ENCODE peak calls at places on chromosomes 1 and 21, in ten cellular contexts. X is endodermal cell, J is astrocyte, M is esophagus squamous epithelium, K is adipocyte, Z is HFF-Myc, I is right cardiac atrium, S is cardiac fibroblast, T is PC-3, H is OCI-LY7. O is an unnamed sample.

GRCh38 chr21:38259665-38260064 is 2.9 kb downstream of the KCNJ15 start:
- DNase-seq in X (no peak), J (no peak), M (no peak), K (no peak), Z (no peak), I (no peak), S (no peak), T (no peak), H (no peak), O (no peak)

GRCh38 chr1:236421022-236421421 is 26.9 kb downstream of the EDARADD start:
- DNase-seq in X (no peak), J (no peak), M (no peak), K (no peak), Z (peak), I (no peak), S (no peak), T (peak), H (no peak), O (no peak)

GRCh38 chr1:22971161-22972062 is 1.3 kb downstream of the LACTBL1 start:
- DNase-seq in X (peak), J (peak), M (no peak), K (peak), Z (no peak), I (no peak), S (peak), T (peak), H (no peak), O (no peak)

GRCh38 chr1:153883223-153883622 is 39.5 kb downstream of the GATAD2B start:
- DNase-seq in X (no peak), J (no peak), M (no peak), K (no peak), Z (no peak), I (no peak), S (no peak), T (no peak), H (no peak), O (no peak)

GRCh38 chr21:41536076-41536826 is 28.3 kb upstream of the TMPRSS2 start:
- DNase-seq in X (no peak), J (no peak), M (no peak), K (no peak), Z (no peak), I (no peak), S (no peak), T (peak), H (no peak), O (no peak)

GRCh38 chr1:222918746-222919477 is 104.1 kb downstream of the DISP1 start:
- DNase-seq in X (no peak), J (no peak), M (no peak), K (peak), Z (no peak), I (no peak), S (no peak), T (peak), H (no peak), O (peak)

GRCh38 chr1:13863701-13864100 is 163.7 kb downstream of the PRDM2 start:
- DNase-seq in X (no peak), J (no peak), M (no peak), K (no peak), Z (no peak), I (no peak), S (peak), T (no peak), H (no peak), O (no peak)

GRCh38 chr1:209748620-209749019 is 7.2 kb upstream of the TRAF3IP3 start:
- DNase-seq in X (peak), J (no peak), M (no peak), K (no peak), Z (no peak), I (no peak), S (no peak), T (no peak), H (no peak), O (no peak)

GRCh38 chr1:8348777-8349472 is 31.0 kb downstream of the SLC45A1 start:
- DNase-seq in X (peak), J (peak), M (no peak), K (peak), Z (no peak), I (peak), S (peak), T (peak), H (peak), O (peak)

GRCh38 chr1:29753771-29754607 is 517.7 kb downstream of the PTPRU start:
- DNase-seq in X (peak), J (no peak), M (no peak), K (no peak), Z (no peak), I (no peak), S (no peak), T (no peak), H (no peak), O (no peak)

GRCh38 chr1:7474786-7475502 is 296.2 kb upstream of the VAMP3 start:
- DNase-seq in X (peak), J (no peak), M (no peak), K (no peak), Z (no peak), I (no peak), S (no peak), T (peak), H (no peak), O (no peak)

DNA sequence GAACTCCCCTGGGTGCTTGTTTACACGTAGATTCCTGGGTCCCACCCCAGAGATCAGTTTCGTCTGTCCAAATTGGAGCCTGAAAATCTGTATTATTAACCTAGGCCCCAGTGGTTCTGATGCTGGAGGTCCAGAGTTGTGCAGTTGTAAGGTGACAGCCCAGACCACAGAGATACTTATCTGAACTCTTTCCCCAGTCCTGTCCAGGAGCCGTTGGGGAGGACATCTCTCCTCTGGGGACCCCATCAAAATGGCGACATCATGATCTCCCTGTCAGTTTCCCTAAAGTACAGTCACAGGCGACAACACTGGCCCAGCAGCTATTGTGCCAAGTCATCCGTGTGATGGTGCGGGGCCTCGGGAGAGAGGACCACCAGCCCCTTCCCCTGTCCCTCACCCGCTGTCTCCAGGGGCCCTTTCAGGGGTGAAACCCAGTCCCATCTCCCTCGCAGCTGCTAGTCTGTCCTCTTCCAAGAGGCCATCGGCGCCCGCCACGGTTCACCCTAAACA is 743 bp upstream of the EFHD2 start:
- DNase-seq in X (peak), J (no peak), M (no peak), K (no peak), Z (no peak), I (no peak), S (no peak), T (no peak), H (no peak), O (no peak)
- H3K4me3 ChIP-seq in X (peak), J (peak), M (peak), K (peak), Z (peak), I (peak), S (peak), T (peak), H (peak), O (peak)

DNA sequence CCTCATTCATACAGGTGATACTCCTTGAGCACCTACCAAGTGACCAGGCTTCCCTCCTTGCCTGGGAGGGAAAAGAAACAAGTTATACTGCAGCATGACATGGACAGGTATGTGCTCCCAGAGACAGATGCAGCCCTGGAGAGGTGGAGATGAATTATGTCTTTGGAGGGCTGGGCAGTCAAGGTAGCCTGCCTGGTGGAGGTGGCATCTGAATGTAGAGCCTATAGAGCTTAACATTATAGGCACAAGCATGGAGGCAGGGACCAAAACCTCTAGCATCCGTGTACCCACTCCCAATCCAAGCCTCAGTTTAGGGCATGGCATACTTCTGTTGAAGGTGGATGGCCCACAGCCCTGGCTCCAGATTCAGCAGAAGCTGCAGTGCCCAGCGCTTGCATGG is 151.3 kb upstream of the KLHDC7A start:
- DNase-seq in X (no peak), J (no peak), M (no peak), K (no peak), Z (no peak), I (no peak), S (no peak), T (no peak), H (no peak), O (no peak)
- H3K4me3 ChIP-seq in X (no peak), J (no peak), M (no peak), K (no peak), Z (no peak), I (no peak), S (no peak), T (no peak), H (no peak), O (no peak)

GRCh38 chr1:47231314-47232186 is 475 bp downstream of the TAL1 start:
- DNase-seq in X (peak), J (peak), M (no peak), K (peak), Z (no peak), I (peak), S (peak), T (no peak), H (no peak), O (peak)
- H3K4me3 ChIP-seq in X (peak), J (no peak), M (peak), K (peak), Z (no peak), I (peak), S (peak), T (no peak), H (no peak), O (peak)

GRCh38 chr1:89908993-89909436 is 85.9 kb upstream of the ZNF326 start:
- DNase-seq in X (no peak), J (peak), M (no peak), K (peak), Z (no peak), I (no peak), S (peak), T (peak), H (no peak), O (no peak)

GRCh38 chr1:89910268-89910667 is 84.6 kb upstream of the ZNF326 start:
- DNase-seq in X (no peak), J (no peak), M (no peak), K (no peak), Z (no peak), I (no peak), S (no peak), T (no peak), H (no peak), O (no peak)

GRCh38 chr1:89912073-89912472 is 82.8 kb upstream of the ZNF326 start:
- DNase-seq in X (no peak), J (no peak), M (no peak), K (no peak), Z (no peak), I (no peak), S (no peak), T (no peak), H (no peak), O (no peak)

GRCh38 chr1:89911186-89911976 is 83.5 kb upstream of the ZNF326 start:
- DNase-seq in X (peak), J (peak), M (no peak), K (no peak), Z (no peak), I (no peak), S (peak), T (no peak), H (no peak), O (no peak)

DNA sequence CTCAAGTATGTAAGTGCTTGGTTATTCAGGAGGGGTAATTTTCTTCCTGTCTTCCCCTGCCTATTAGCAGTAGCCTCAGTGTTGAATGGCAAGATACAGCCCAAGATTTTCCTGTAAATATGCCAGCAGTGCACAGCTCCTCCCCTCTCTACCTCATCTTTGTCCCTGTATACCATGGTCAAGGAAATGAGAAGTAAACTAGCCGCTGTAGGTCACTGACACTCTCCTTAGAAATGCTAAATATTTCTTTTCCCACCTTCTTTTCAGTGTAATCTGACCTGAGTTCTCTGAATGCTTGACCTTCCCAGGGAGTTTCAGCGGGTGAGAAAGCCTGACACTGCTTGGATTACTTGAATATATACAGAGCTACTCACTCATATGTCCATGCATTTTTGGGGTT is 84.1 kb upstream of the ZNF326 start:
- DNase-seq in X (peak), J (peak), M (no peak), K (peak), Z (peak), I (no peak), S (peak), T (peak), H (no peak), O (no peak)
- H3K4me3 ChIP-seq in X (no peak), J (no peak), M (no peak), K (no peak), Z (no peak), I (no peak), S (no peak), T (no peak), H (no peak), O (no peak)

DNA sequence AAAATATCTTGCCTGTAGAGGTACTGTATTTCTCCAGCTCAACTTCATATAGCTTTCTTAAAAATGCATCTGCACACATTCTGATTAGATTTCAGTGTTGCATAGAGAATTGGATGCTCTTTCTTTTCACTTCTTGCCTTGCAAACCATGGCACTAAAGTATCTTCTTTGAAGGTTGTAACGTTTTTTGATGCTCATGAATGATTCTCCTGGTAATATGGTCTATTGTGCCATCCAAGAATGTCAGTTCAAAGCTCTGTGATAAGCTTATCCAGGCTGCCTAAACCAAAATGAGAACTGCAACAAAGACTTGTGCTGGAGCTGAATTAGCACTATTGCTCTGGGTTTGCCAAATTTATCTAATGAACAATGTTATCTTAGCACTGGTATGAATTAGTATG is 1.9 kb downstream of the SGIP1 start:
- DNase-seq in X (no peak), J (no peak), M (no peak), K (no peak), Z (no peak), I (no peak), S (no peak), T (no peak), H (no peak), O (no peak)
- H3K4me3 ChIP-seq in X (peak), J (peak), M (no peak), K (no peak), Z (no peak), I (no peak), S (peak), T (no peak), H (no peak), O (no peak)

GRCh38 chr1:167601442-167602380 is 28.3 kb upstream of the RCSD1 start:
- DNase-seq in X (no peak), J (peak), M (no peak), K (no peak), Z (no peak), I (peak), S (peak), T (no peak), H (peak), O (no peak)
- H3K4me3 ChIP-seq in X (no peak), J (no peak), M (no peak), K (no peak), Z (no peak), I (no peak), S (no peak), T (no peak), H (peak), O (no peak)

DNA sequence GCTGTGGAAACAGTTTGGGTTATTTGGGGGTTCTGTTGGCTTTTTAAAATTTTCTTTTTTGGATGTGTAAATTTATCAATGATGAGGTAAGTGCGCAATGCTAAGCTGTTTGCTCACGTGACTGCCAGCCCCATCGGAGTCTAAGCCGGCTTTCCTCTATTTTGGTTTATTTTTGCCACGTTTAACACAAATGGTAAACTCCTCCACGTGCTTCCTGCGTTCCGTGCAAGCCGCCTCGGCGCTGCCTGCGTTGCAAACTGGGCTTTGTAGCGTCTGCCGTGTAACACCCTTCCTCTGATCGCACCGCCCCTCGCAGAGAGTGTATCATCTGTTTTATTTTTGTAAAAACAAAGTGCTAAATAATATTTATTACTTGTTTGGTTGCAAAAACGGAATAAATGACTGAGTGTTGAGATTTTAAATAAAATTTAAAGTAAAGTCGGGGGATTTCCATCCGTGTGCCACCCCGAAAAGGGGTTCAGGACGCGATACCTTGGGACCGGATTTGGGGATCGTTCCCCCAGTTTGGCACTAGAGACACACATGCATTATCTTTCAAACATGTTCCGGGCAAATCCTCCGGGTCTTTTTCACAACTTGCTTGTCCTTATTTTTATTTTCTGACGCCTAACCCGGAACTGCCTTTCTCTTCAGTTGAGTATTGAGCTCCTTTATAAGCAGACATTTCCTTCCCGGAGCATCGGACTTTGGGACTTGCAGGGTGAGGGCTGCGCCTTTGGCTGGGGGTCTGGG is 3.2 kb downstream of the OLIG2 start:
- DNase-seq in X (peak), J (no peak), M (no peak), K (peak), Z (no peak), I (no peak), S (no peak), T (no peak), H (no peak), O (no peak)
- H3K4me3 ChIP-seq in X (peak), J (no peak), M (no peak), K (peak), Z (no peak), I (no peak), S (no peak), T (no peak), H (no peak), O (no peak)

GRCh38 chr1:150925080-150925479 is 1.1 kb upstream of the SETDB1 start:
- DNase-seq in X (no peak), J (no peak), M (no peak), K (no peak), Z (no peak), I (no peak), S (no peak), T (peak), H (no peak), O (no peak)
- H3K4me3 ChIP-seq in X (no peak), J (peak), M (peak), K (peak), Z (peak), I (no peak), S (no peak), T (peak), H (no peak), O (no peak)

GRCh38 chr1:207031632-207032258 is 811 bp downstream of the C1orf116 start:
- DNase-seq in X (no peak), J (no peak), M (no peak), K (no peak), Z (no peak), I (no peak), S (no peak), T (peak), H (no peak), O (no peak)

GRCh38 chr1:207028884-207029283 is 3.7 kb downstream of the C1orf116 start:
- DNase-seq in X (no peak), J (no peak), M (no peak), K (no peak), Z (no peak), I (no peak), S (no peak), T (peak), H (no peak), O (no peak)

GRCh38 chr1:207030522-207031009 is 2.0 kb downstream of the C1orf116 start:
- DNase-seq in X (no peak), J (no peak), M (no peak), K (no peak), Z (no peak), I (no peak), S (no peak), T (peak), H (no peak), O (no peak)

GRCh38 chr1:207031016-207031415 is 1.5 kb downstream of the C1orf116 start:
- DNase-seq in X (no peak), J (no peak), M (no peak), K (no peak), Z (no peak), I (no peak), S (no peak), T (peak), H (no peak), O (no peak)

GRCh38 chr1:207029991-207030521 is 2.5 kb downstream of the C1orf116 start:
- DNase-seq in X (no peak), J (no peak), M (no peak), K (no peak), Z (no peak), I (no peak), S (no peak), T (peak), H (no peak), O (no peak)
- H3K4me3 ChIP-seq in X (peak), J (no peak), M (peak), K (no peak), Z (no peak), I (no peak), S (no peak), T (peak), H (no peak), O (no peak)

O was measured in Jurkat, Clone E6-1.